ENCODE peak calls at places on chromosomes 4 and X, in six cellular contexts. N is DMS153; F is substantia nigra; Q is AG10803; Z is cardiac muscle cell; E is effector memory CD8-positive, alpha-beta T cell. T is an unnamed sample.

GRCh38 chr4:13484749-13485345 is 707 bp upstream of the RAB28 start:
- DNase-seq in Z (peak), E (no peak), F (no peak), Q (peak), N (peak), T (no peak)

GRCh38 chrX:12617241-12617640 is 174.0 kb upstream of the PRPS2 start:
- DNase-seq in E (no peak), Q (no peak), Z (peak), N (no peak), F (no peak), T (no peak)

GRCh38 chr4:104491826-104492771 is 2.6 kb downstream of the CXXC4 start:
- DNase-seq in N (peak), Z (peak), E (no peak), Q (no peak), F (no peak), T (peak)

GRCh38 chrX:132651411-132652086 is 162.7 kb upstream of the MBNL3 start:
- DNase-seq in E (no peak), N (no peak), Z (no peak), Q (peak), F (no peak), T (no peak)

GRCh38 chr4:102317459-102317858 is 27.8 kb downstream of the SLC39A8 start:
- DNase-seq in Z (no peak), F (no peak), Q (no peak), N (no peak), E (no peak), T (no peak)

GRCh38 chrX:154458954-154459829 is 1.1 kb downstream of the PLXNA3 start:
- DNase-seq in E (no peak), N (peak), F (peak), Q (no peak), Z (no peak), T (no peak)

GRCh38 chr4:89379541-89380035 is 72.0 kb upstream of the GPRIN3 start:
- DNase-seq in E (no peak), N (peak), Q (no peak), Z (peak), F (no peak), T (no peak)

GRCh38 chr4:133146574-133147198 is 2.4 kb upstream of the PCDH10 start:
- DNase-seq in N (peak), Q (peak), F (peak), E (no peak), Z (peak), T (peak)

GRCh38 chr4:101400096-101400495 is 52.8 kb upstream of the PPP3CA start:
- DNase-seq in N (no peak), F (no peak), E (no peak), Z (peak), Q (no peak), T (no peak)

GRCh38 chr4:99574530-99575314 is at the start of gene MTTP:
- DNase-seq in N (no peak), E (no peak), Z (no peak), Q (no peak), F (no peak), T (no peak)

GRCh38 chrX:65668362-65669310 is 1.2 kb downstream of the MSN start:
- DNase-seq in Q (peak), N (peak), F (peak), Z (peak), E (peak), T (peak)

GRCh38 chr4:52204921-52205320 is 153.8 kb downstream of the SPATA18 start:
- DNase-seq in Z (no peak), Q (no peak), E (no peak), F (no peak), N (no peak), T (no peak)

GRCh38 chr4:5372198-5372597 is 320.9 kb downstream of the STK32B start:
- DNase-seq in Z (no peak), Q (no peak), E (no peak), N (no peak), F (no peak), T (no peak)

GRCh38 chr4:132383571-132384199 is 765.4 kb upstream of the PCDH10 start:
- DNase-seq in Q (no peak), N (no peak), Z (no peak), E (no peak), F (no peak), T (no peak)

GRCh38 chrX:107684956-107685385 is 56.7 kb downstream of the PRPS1 start:
- DNase-seq in F (peak), E (no peak), N (no peak), Q (no peak), Z (peak), T (no peak)

GRCh38 chr4:7021355-7021754 is 21.8 kb upstream of the TADA2B start:
- DNase-seq in Z (no peak), F (no peak), N (no peak), Q (no peak), E (no peak), T (no peak)

GRCh38 chr4:2500547-2500946 is 31.6 kb downstream of the RNF4 start:
- DNase-seq in N (no peak), Z (no peak), Q (no peak), E (no peak), F (no peak), T (no peak)

GRCh38 chrX:51395807-51396728 is 63.4 kb downstream of the NUDT10 start:
- DNase-seq in Z (peak), F (peak), N (no peak), Q (no peak), E (peak), T (no peak)

GRCh38 chr4:170853422-170854021 is 763.8 kb upstream of the AADAT start:
- DNase-seq in Q (peak), N (peak), F (peak), Z (no peak), E (no peak), T (peak)

GRCh38 chrX:50888884-50889283 is 21.7 kb upstream of the BMP15 start:
- DNase-seq in N (no peak), Z (no peak), E (no peak), F (no peak), Q (no peak), T (no peak)

GRCh38 chr4:27048350-27049100 is 187.9 kb downstream of the STIM2 start:
- DNase-seq in Z (peak), Q (peak), E (no peak), F (no peak), N (no peak), T (no peak)